ENCODE peak calls at places on chromosomes 11 and 22, in four cellular contexts. C is HL-60, X is coronary artery, Y is fibroblast of the aortic adventitia. L is an unnamed sample.

GRCh38 chr11:116257092-116257491 is 515.7 kb downstream of the BUD13 start:
- DNase-seq in Y (no peak), X (no peak), C (no peak), L (no peak)

GRCh38 chr22:37215890-37216289 is 3.6 kb upstream of the SSTR3 start:
- DNase-seq in X (no peak), Y (no peak), C (no peak), L (no peak)

GRCh38 chr22:38327805-38328204 is 10.6 kb upstream of the CSNK1E start:
- DNase-seq in C (no peak), X (no peak), Y (peak), L (no peak)

GRCh38 chr11:62694455-62695167 is 5.3 kb upstream of the LRRN4CL start:
- DNase-seq in C (no peak), Y (peak), X (peak), L (peak)

GRCh38 chr11:119337581-119338317 is 2.9 kb downstream of the C1QTNF5 start:
- DNase-seq in C (no peak), Y (no peak), X (peak), L (no peak)

GRCh38 chr11:613369-613968 is 2.3 kb downstream of the IRF7 start:
- DNase-seq in Y (no peak), C (no peak), X (no peak), L (peak)

GRCh38 chr11:9982796-9983579 is 311.0 kb downstream of the SBF2 start:
- DNase-seq in C (no peak), Y (peak), X (no peak), L (no peak)

GRCh38 chr11:12377824-12378593 is 638 bp downstream of the PARVA start:
- DNase-seq in Y (peak), X (peak), C (no peak), L (peak)

GRCh38 chr11:74720596-74721478 is 10.4 kb downstream of the CHRDL2 start:
- DNase-seq in Y (peak), C (no peak), X (peak), L (no peak)

GRCh38 chr11:45332486-45332934 is 46.4 kb upstream of the SYT13 start:
- DNase-seq in C (no peak), Y (peak), X (no peak), L (peak)

GRCh38 chr11:120236169-120237107 is 3.5 kb upstream of the POU2F3 start:
- DNase-seq in X (no peak), Y (peak), C (no peak), L (no peak)

GRCh38 chr22:37492428-37493344 is 6.5 kb upstream of the MFNG start:
- DNase-seq in Y (peak), C (peak), X (no peak), L (peak)

GRCh38 chr11:31817054-31817620 is 6.0 kb upstream of the PAX6 start:
- DNase-seq in Y (no peak), X (no peak), C (no peak), L (no peak)

GRCh38 chr22:23305321-23305910 is 125.1 kb downstream of the BCR start:
- DNase-seq in X (peak), Y (peak), C (no peak), L (no peak)

GRCh38 chr11:85530596-85530995 is 96.5 kb downstream of the DLG2 start:
- DNase-seq in X (no peak), C (no peak), Y (no peak), L (no peak)

GRCh38 chr11:83566948-83567347 is 280.8 kb upstream of the CCDC90B start:
- DNase-seq in C (no peak), X (no peak), Y (peak), L (no peak)

GRCh38 chr22:48705159-48705916 is 1122.3 kb downstream of the BRD1 start:
- DNase-seq in Y (no peak), X (no peak), C (no peak), L (no peak)

GRCh38 chr11:44627911-44628729 is 62.7 kb downstream of the CD82 start:
- DNase-seq in C (no peak), Y (peak), X (peak), L (no peak)

GRCh38 chr22:23225724-23226496 is 45.6 kb downstream of the BCR start:
- DNase-seq in Y (peak), X (no peak), C (no peak), L (peak)

GRCh38 chr11:33920838-33921613 is 29.1 kb upstream of the LMO2 start:
- DNase-seq in X (no peak), C (no peak), Y (no peak), L (no peak)

GRCh38 chr11:88174627-88175003 is 628 bp downstream of the RAB38 start:
- DNase-seq in C (no peak), X (peak), Y (peak), L (peak)

GRCh38 chr11:37718431-37718999 is 1120.5 kb upstream of the RAG2 start:
- DNase-seq in Y (peak), C (no peak), X (no peak), L (no peak)

GRCh38 chr22:42292726-42293520 is 22.5 kb upstream of the TCF20 start:
- DNase-seq in C (no peak), X (no peak), Y (no peak), L (no peak)

GRCh38 chr11:2477254-2477653 is 32.4 kb downstream of the KCNQ1 start:
- DNase-seq in X (no peak), Y (no peak), C (no peak), L (no peak)

GRCh38 chr22:26529345-26529744 is 17.1 kb upstream of the TFIP11 start:
- DNase-seq in X (no peak), C (peak), Y (no peak), L (no peak)

GRCh38 chr11:78722786-78723185 is 148.1 kb upstream of the NARS2 start:
- DNase-seq in X (no peak), C (no peak), Y (peak), L (no peak)

GRCh38 chr22:36463783-36464184 is 17.7 kb downstream of the TXN2 start:
- DNase-seq in Y (no peak), C (no peak), X (no peak), L (no peak)

GRCh38 chr11:12995211-12995610 is 13.9 kb upstream of the RASSF10 start:
- DNase-seq in X (no peak), Y (peak), C (no peak), L (no peak)

GRCh38 chr11:87063982-87064381 is 26.2 kb downstream of the TMEM135 start:
- DNase-seq in X (no peak), Y (no peak), C (no peak), L (no peak)

GRCh38 chr11:62592216-62592815 is 993 bp upstream of the TUT1 start:
- DNase-seq in Y (no peak), X (peak), C (no peak), L (no peak)

GRCh38 chr22:20205964-20206708 is 55.3 kb upstream of the CCDC188 start:
- DNase-seq in Y (peak), C (peak), X (no peak), L (peak)

GRCh38 chr11:46142561-46142960 is 21.3 kb upstream of the PHF21A start:
- DNase-seq in X (no peak), Y (no peak), C (no peak), L (no peak)

GRCh38 chr11:43517518-43517917 is 158.8 kb downstream of the TTC17 start:
- DNase-seq in X (no peak), Y (no peak), C (no peak), L (no peak)

GRCh38 chr22:36610567-36610966 is 81.6 kb upstream of the EIF3D start:
- DNase-seq in Y (no peak), C (no peak), X (peak), L (no peak)

GRCh38 chr11:47175746-47176327 is 842 bp downstream of the ARFGAP2 start:
- DNase-seq in C (no peak), X (no peak), Y (no peak), L (no peak)

DNA sequence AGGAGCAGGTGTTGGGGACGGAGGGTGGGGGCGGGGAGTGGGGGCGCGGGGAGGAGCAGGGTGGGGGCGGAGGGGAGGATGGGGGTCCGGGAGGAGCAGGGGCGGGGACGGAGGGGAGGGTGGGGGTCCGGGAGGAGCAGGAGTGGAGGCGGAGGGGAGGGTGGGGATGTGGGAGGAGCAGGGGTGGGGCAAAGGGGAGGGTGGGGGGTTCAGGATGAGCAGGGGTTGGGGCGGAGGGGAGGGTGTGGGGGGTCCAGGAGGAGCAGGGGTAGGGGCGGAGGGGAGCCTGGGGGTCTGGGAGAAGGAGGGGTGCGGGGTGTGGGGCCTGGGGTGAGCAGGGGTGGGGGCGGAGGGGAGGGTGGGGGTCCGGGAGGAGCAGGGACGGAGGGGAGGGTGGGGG is 17.1 kb downstream of the CRELD2 start:
- DNase-seq in Y (peak), X (no peak), C (no peak), L (no peak)
- H3K4me3 ChIP-seq in Y (peak), X (peak), C (peak), L (no peak)

DNA sequence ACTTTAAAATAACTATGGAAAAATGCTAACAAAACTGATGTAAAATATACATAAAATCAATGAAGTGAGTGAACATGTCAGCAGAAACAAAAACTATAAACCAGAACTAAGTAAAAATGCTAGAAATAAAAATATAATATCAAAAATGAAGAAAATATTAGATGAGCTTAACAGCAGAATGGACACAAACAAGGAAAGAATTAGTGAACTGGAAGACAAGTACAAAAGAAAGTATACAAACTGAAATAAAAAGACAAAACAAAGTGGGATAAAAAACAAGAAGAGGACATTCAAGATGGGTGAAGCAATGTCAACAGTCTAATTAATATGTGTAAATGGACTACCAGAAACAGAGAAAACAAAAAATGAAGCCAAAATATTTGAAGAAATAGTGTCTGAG is 339.2 kb downstream of the NXPE2 start:
- DNase-seq in C (no peak), X (no peak), Y (no peak), L (no peak)
- H3K4me3 ChIP-seq in C (no peak), X (no peak), Y (no peak), L (no peak)

GRCh38 chr11:65897020-65897471 is 3.1 kb downstream of the FOSL1 start:
- DNase-seq in C (no peak), Y (peak), X (no peak), L (no peak)

GRCh38 chr11:65900899-65901180 is 652 bp upstream of the FOSL1 start:
- DNase-seq in Y (no peak), C (no peak), X (no peak), L (no peak)

GRCh38 chr11:65899356-65900124 is 648 bp downstream of the FOSL1 start:
- DNase-seq in Y (peak), C (no peak), X (peak), L (peak)

GRCh38 chr11:65900125-65900898 is at the start of gene FOSL1:
- DNase-seq in X (peak), C (peak), Y (peak), L (peak)

GRCh38 chr11:65898656-65899355 is 1.4 kb downstream of the FOSL1 start:
- DNase-seq in X (no peak), Y (peak), C (no peak), L (no peak)
- H3K4me3 ChIP-seq in X (peak), Y (peak), C (peak), L (no peak)

GRCh38 chr11:131977854-131978253 is 607.4 kb downstream of the NTM start:
- DNase-seq in C (no peak), Y (peak), X (no peak), L (no peak)
- H3K4me3 ChIP-seq in C (no peak), Y (no peak), X (no peak), L (no peak)

DNA sequence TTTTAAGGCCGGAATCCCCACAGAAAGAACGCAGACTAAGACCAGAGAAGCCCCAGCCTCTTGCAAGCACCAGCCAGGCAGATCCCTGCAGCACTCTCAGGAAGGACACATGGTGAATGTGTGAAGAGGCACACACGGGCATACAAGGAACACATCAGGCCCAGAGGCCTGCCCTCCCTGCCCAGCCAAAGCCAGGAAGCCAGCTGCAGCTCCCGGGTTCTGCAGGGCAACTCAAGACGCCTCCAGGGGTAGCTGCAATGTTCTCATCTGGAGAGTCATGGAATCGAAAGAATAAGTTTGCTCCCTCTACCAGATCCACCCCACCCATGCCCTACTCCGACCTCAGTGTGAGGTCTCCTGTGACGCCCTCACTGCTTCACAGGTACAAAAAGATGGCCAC is 2.3 kb downstream of the DGCR2 start:
- DNase-seq in C (no peak), X (no peak), Y (no peak), L (no peak)
- H3K4me3 ChIP-seq in C (no peak), X (peak), Y (no peak), L (no peak)

GRCh38 chr22:44026066-44026629 is 2.0 kb downstream of the PARVB start:
- DNase-seq in C (no peak), X (no peak), Y (no peak), L (no peak)
- H3K4me3 ChIP-seq in C (peak), X (peak), Y (no peak), L (no peak)

DNA sequence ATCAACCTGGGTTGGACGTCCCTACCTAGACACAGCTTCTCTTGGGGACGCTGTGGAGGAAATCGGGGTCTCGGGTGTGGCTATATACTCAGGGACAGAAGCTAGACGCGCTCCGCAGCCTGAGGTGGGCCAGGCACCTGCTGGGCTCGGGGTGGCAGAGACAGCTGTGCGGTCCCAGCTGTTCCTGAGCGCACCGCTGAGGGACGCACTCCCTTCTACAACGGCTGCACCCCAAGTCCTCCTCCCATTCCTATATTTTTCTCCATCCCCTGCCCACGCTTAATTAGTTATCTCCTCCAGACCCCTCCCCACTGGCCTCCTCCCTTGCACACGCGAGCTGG is 188 bp upstream of the MTNR1B start:
- DNase-seq in Y (no peak), X (no peak), C (no peak), L (no peak)
- H3K4me3 ChIP-seq in Y (no peak), X (no peak), C (no peak), L (no peak)

GRCh38 chr11:35332524-35332923 is 86.8 kb downstream of the SLC1A2 start:
- DNase-seq in Y (no peak), C (no peak), X (no peak), L (no peak)

GRCh38 chr11:35330156-35330889 is 89.0 kb downstream of the SLC1A2 start:
- DNase-seq in X (no peak), Y (peak), C (no peak), L (no peak)

GRCh38 chr11:35334385-35335090 is 84.8 kb downstream of the SLC1A2 start:
- DNase-seq in Y (no peak), C (no peak), X (no peak), L (peak)

GRCh38 chr11:35327829-35328228 is 91.5 kb downstream of the SLC1A2 start:
- DNase-seq in C (no peak), X (no peak), Y (no peak), L (no peak)

GRCh38 chr11:35330924-35331323 is 88.4 kb downstream of the SLC1A2 start:
- DNase-seq in C (no peak), Y (no peak), X (no peak), L (peak)
- H3K4me3 ChIP-seq in C (no peak), Y (no peak), X (no peak), L (no peak)

GRCh38 chr11:67273260-67273990 is 7.2 kb downstream of the GRK2 start:
- DNase-seq in Y (no peak), C (no peak), X (no peak), L (no peak)

GRCh38 chr11:67271548-67272284 is 5.4 kb downstream of the GRK2 start:
- DNase-seq in C (peak), Y (no peak), X (peak), L (peak)

GRCh38 chr11:67271212-67271547 is 4.9 kb downstream of the GRK2 start:
- DNase-seq in C (no peak), X (no peak), Y (no peak), L (no peak)

GRCh38 chr11:67270256-67271211 is 4.3 kb downstream of the GRK2 start:
- DNase-seq in C (peak), Y (no peak), X (no peak), L (peak)

GRCh38 chr11:67272327-67273259 is 6.3 kb downstream of the GRK2 start:
- DNase-seq in C (peak), X (no peak), Y (no peak), L (no peak)
- H3K4me3 ChIP-seq in C (peak), X (peak), Y (no peak), L (peak)

L was measured in CD4-positive, alpha-beta memory T cell.